ENCODE peak calls at places on chromosome X, in eight cellular contexts. J is SK-N-SH, R is left lung, S is HCT116, C is hepatocyte, D is breast epithelium, Y is heart right ventricle, T is mesendoderm. A is an unnamed sample.

GRCh38 chrX:74461384-74461783 is 40.1 kb downstream of the SLC16A2 start:
- DNase-seq in J (no peak), R (no peak), S (no peak), C (no peak), D (no peak), Y (no peak), T (no peak), A (no peak)

GRCh38 chrX:134435894-134436293 is 24.1 kb upstream of the HPRT1 start:
- DNase-seq in J (no peak), R (no peak), S (no peak), C (no peak), D (no peak), Y (no peak), T (no peak), A (no peak)

GRCh38 chrX:16278927-16279326 is 111.6 kb downstream of the MAGEB17 start:
- DNase-seq in J (no peak), R (no peak), S (no peak), C (no peak), D (no peak), Y (no peak), T (peak), A (no peak)

GRCh38 chrX:9677098-9677739 is 88.4 kb downstream of the GPR143 start:
- DNase-seq in J (no peak), R (no peak), S (no peak), C (no peak), D (no peak), Y (peak), T (no peak), A (no peak)

GRCh38 chrX:124242160-124242559 is 90.3 kb upstream of the TEX13D start:
- DNase-seq in J (no peak), R (no peak), S (no peak), C (no peak), D (no peak), Y (no peak), T (no peak), A (no peak)

GRCh38 chrX:101219840-101220191 is 230 bp downstream of the DRP2 start:
- DNase-seq in J (peak), R (no peak), S (no peak), C (peak), D (no peak), Y (no peak), T (peak), A (no peak)

GRCh38 chrX:6738518-6739470 is 203.9 kb upstream of the VCX3A start:
- DNase-seq in J (no peak), R (no peak), S (no peak), C (no peak), D (no peak), Y (no peak), T (no peak), A (peak)

GRCh38 chrX:2793752-2794151 is 35.0 kb upstream of the GYG2 start:
- DNase-seq in J (no peak), R (no peak), S (no peak), C (no peak), D (no peak), Y (no peak), T (no peak), A (no peak)

GRCh38 chrX:15530318-15530717 is 29.7 kb downstream of the BMX start:
- DNase-seq in J (no peak), R (no peak), S (no peak), C (no peak), D (no peak), Y (no peak), T (peak), A (no peak)

GRCh38 chrX:103248553-103248952 is 6.4 kb downstream of the TCEAL8 start:
- DNase-seq in J (peak), R (no peak), S (peak), C (no peak), D (no peak), Y (no peak), T (no peak), A (no peak)

GRCh38 chrX:153245288-153245731 is 66.2 kb downstream of the MAGEA1 start:
- DNase-seq in J (no peak), R (no peak), S (no peak), C (peak), D (no peak), Y (peak), T (peak), A (no peak)

GRCh38 chrX:110732274-110732673 is 63.3 kb downstream of the CHRDL1 start:
- DNase-seq in J (no peak), R (no peak), S (no peak), C (no peak), D (no peak), Y (peak), T (no peak), A (no peak)

GRCh38 chrX:103120748-103121147 is 27.8 kb upstream of the NXF3 start:
- DNase-seq in J (no peak), R (no peak), S (no peak), C (no peak), D (no peak), Y (no peak), T (no peak), A (no peak)

GRCh38 chrX:138939038-138939437 is 227.5 kb upstream of the FGF13 start:
- DNase-seq in J (no peak), R (no peak), S (no peak), C (no peak), D (no peak), Y (peak), T (no peak), A (no peak)

GRCh38 chrX:86148024-86148511 is at the start of gene DACH2:
- DNase-seq in J (peak), R (peak), S (no peak), C (peak), D (peak), Y (peak), T (peak), A (no peak)

GRCh38 chrX:101417981-101418841 is 10.2 kb downstream of the HNRNPH2 start:
- DNase-seq in J (peak), R (peak), S (no peak), C (peak), D (peak), Y (peak), T (peak), A (no peak)

GRCh38 chrX:9522756-9523155 is 57.9 kb downstream of the TBL1X start:
- DNase-seq in J (no peak), R (no peak), S (no peak), C (no peak), D (no peak), Y (no peak), T (no peak), A (no peak)

GRCh38 chrX:155215443-155216178 is 649 bp upstream of the VBP1 start:
- DNase-seq in J (no peak), R (no peak), S (no peak), C (no peak), D (no peak), Y (no peak), T (no peak), A (no peak)

GRCh38 chrX:132614297-132614696 is 125.5 kb upstream of the MBNL3 start:
- DNase-seq in J (no peak), R (no peak), S (no peak), C (no peak), D (no peak), Y (no peak), T (peak), A (peak)

GRCh38 chrX:52979993-52980392 is 21.7 kb upstream of the FAM156A start:
- DNase-seq in J (no peak), R (no peak), S (no peak), C (no peak), D (no peak), Y (no peak), T (peak), A (no peak)

GRCh38 chrX:15739886-15740285 is 1.8 kb downstream of the CA5B start:
- DNase-seq in J (no peak), R (no peak), S (no peak), C (no peak), D (no peak), Y (no peak), T (no peak), A (no peak)

GRCh38 chrX:103585421-103586313 is at the start of gene TCEAL4:
- DNase-seq in J (peak), R (peak), S (no peak), C (peak), D (peak), Y (peak), T (peak), A (peak)

GRCh38 chrX:78092296-78092695 is 11.8 kb upstream of the PGK1 start:
- DNase-seq in J (no peak), R (no peak), S (peak), C (no peak), D (no peak), Y (no peak), T (peak), A (peak)

GRCh38 chrX:15678339-15678738 is 13.7 kb upstream of the CLTRN start:
- DNase-seq in J (no peak), R (no peak), S (no peak), C (no peak), D (no peak), Y (no peak), T (no peak), A (no peak)

GRCh38 chrX:138858438-138858837 is 146.9 kb upstream of the FGF13 start:
- DNase-seq in J (no peak), R (no peak), S (no peak), C (no peak), D (no peak), Y (no peak), T (peak), A (no peak)

GRCh38 chrX:73977542-73978169 is 326.3 kb upstream of the ZCCHC13 start:
- DNase-seq in J (no peak), R (no peak), S (no peak), C (no peak), D (no peak), Y (no peak), T (peak), A (no peak)

GRCh38 chrX:68999351-68999750 is 165.9 kb downstream of the PJA1 start:
- DNase-seq in J (no peak), R (no peak), S (peak), C (no peak), D (no peak), Y (no peak), T (no peak), A (no peak)

GRCh38 chrX:13899607-13900006 is 82.7 kb upstream of the GPM6B start:
- DNase-seq in J (no peak), R (no peak), S (no peak), C (peak), D (no peak), Y (no peak), T (peak), A (no peak)

GRCh38 chrX:70755850-70756249 is 152.7 kb downstream of the TEX11 start:
- DNase-seq in J (no peak), R (no peak), S (no peak), C (no peak), D (no peak), Y (no peak), T (peak), A (no peak)

GRCh38 chrX:120660638-120661037 is 30.8 kb upstream of the C1GALT1C1 start:
- DNase-seq in J (no peak), R (no peak), S (no peak), C (no peak), D (no peak), Y (no peak), T (no peak), A (no peak)

GRCh38 chrX:11261260-11261659 is 32.0 kb upstream of the AMELX start:
- DNase-seq in J (no peak), R (no peak), S (no peak), C (no peak), D (no peak), Y (no peak), T (no peak), A (no peak)

GRCh38 chrX:132199941-132200340 is 19.3 kb downstream of the RAP2C start:
- DNase-seq in J (no peak), R (no peak), S (no peak), C (no peak), D (no peak), Y (no peak), T (no peak), A (no peak)

DNA sequence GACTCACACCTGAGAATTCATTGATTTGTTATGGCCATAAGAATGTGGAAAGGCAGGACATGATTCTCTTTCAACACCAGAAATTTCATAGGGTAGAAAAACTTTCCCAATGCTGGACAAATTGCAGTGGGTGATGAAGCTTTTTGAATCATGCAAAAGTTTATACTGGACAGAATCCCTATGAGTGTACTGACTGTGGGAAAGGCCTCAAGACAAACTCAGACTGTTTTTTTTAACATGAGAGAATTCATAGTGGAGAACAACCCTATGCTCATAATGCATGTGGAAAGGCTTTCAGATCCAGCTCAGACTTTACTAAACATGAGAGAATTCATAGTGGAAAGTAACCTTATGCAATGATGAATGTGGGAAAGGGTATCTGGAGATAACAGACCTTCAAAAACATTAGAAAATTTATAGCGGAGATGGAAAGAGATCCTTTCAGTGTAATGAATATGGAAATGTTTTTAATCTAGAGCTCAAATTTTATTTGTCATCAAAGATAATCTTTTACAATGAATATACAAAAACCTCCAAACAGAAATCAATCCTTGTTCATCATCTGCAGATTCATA is 36.2 kb upstream of the MAGED1 start:
- DNase-seq in J (no peak), R (no peak), S (no peak), C (no peak), D (no peak), Y (no peak), T (no peak), A (no peak)
- H3K27ac ChIP-seq in J (no peak), R (no peak), S (no peak), C (no peak), D (no peak), Y (no peak), T (no peak), A (no peak)

GRCh38 chrX:46954716-46955115 is 42.5 kb downstream of the JADE3 start:
- DNase-seq in J (no peak), R (no peak), S (no peak), C (no peak), D (no peak), Y (no peak), T (no peak), A (no peak)

GRCh38 chrX:46957299-46957698 is 45.1 kb downstream of the JADE3 start:
- DNase-seq in J (no peak), R (no peak), S (no peak), C (no peak), D (no peak), Y (no peak), T (no peak), A (no peak)

GRCh38 chrX:46959101-46959500 is 46.9 kb downstream of the JADE3 start:
- DNase-seq in J (no peak), R (no peak), S (no peak), C (no peak), D (no peak), Y (no peak), T (no peak), A (no peak)

GRCh38 chrX:46953597-46953996 is 41.4 kb downstream of the JADE3 start:
- DNase-seq in J (no peak), R (no peak), S (no peak), C (no peak), D (no peak), Y (peak), T (peak), A (no peak)

DNA sequence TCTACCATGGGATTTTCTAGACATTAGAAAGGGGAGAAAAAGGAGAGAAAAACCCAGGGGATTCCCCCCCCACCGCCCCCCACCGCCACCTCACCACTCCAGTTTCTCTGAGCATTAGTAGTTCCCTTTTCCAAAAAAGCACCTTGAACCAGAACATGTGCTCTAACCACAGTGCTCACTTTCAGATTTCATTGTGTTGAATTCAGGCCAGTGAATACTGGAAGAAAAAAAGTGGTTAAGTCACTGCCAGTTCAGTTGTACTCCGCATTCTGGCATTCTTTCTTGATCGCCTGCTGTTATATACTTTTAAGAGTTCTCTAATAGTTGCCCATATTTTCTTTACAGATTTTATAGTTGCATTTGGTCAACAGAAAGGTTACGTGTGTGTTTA is 40.9 kb downstream of the JADE3 start:
- DNase-seq in J (no peak), R (no peak), S (no peak), C (no peak), D (no peak), Y (no peak), T (no peak), A (no peak)
- H3K27ac ChIP-seq in J (no peak), R (no peak), S (no peak), C (peak), D (no peak), Y (no peak), T (no peak), A (no peak)

GRCh38 chrX:108020631-108021030 is 24.2 kb upstream of the VSIG1 start:
- DNase-seq in J (no peak), R (no peak), S (peak), C (no peak), D (no peak), Y (no peak), T (peak), A (no peak)

GRCh38 chrX:108022491-108023089 is 22.3 kb upstream of the VSIG1 start:
- DNase-seq in J (no peak), R (no peak), S (no peak), C (no peak), D (no peak), Y (no peak), T (no peak), A (no peak)

GRCh38 chrX:108018659-108019381 is 26.0 kb upstream of the VSIG1 start:
- DNase-seq in J (no peak), R (no peak), S (no peak), C (no peak), D (no peak), Y (no peak), T (no peak), A (no peak)

GRCh38 chrX:108019382-108019857 is 25.4 kb upstream of the VSIG1 start:
- DNase-seq in J (no peak), R (no peak), S (no peak), C (no peak), D (no peak), Y (no peak), T (no peak), A (no peak)
- H3K27ac ChIP-seq in J (no peak), R (no peak), S (no peak), C (no peak), D (no peak), Y (no peak), T (no peak), A (no peak)

DNA sequence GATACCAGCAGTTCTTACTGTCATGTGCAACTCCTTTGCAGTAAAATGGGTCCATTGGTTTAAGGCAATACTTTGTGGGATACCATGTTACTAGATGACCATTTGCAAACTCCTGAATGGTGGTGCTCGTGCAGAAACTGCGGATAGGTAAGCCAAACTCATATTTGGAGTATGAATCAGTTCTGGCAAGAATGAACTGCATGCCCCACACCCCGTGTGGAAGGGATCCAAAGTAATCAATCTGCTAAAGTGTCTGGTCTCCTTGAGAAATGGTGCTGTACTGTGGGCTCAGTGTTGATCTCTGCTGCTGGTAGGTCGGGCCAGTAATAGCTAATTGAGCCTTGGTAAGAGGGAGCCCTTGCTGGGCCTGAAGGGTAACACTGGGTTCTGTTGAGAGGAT is 4.2 kb upstream of the TAB3 start:
- DNase-seq in J (no peak), R (no peak), S (no peak), C (no peak), D (no peak), Y (no peak), T (no peak), A (no peak)
- H3K27ac ChIP-seq in J (no peak), R (no peak), S (no peak), C (peak), D (peak), Y (no peak), T (no peak), A (no peak)

GRCh38 chrX:24228596-24228995 is 79.1 kb downstream of the ZFX start:
- DNase-seq in J (no peak), R (no peak), S (no peak), C (no peak), D (no peak), Y (no peak), T (no peak), A (no peak)

GRCh38 chrX:24229400-24229879 is 79.9 kb downstream of the ZFX start:
- DNase-seq in J (no peak), R (no peak), S (no peak), C (no peak), D (no peak), Y (no peak), T (no peak), A (no peak)

GRCh38 chrX:24231169-24231568 is 81.6 kb downstream of the ZFX start:
- DNase-seq in J (no peak), R (no peak), S (peak), C (peak), D (no peak), Y (peak), T (no peak), A (no peak)

GRCh38 chrX:24229967-24230366 is 80.4 kb downstream of the ZFX start:
- DNase-seq in J (no peak), R (no peak), S (no peak), C (no peak), D (no peak), Y (peak), T (no peak), A (no peak)

GRCh38 chrX:24231780-24232179 is 82.1 kb downstream of the SUPT20HL2 start:
- DNase-seq in J (no peak), R (no peak), S (no peak), C (no peak), D (no peak), Y (no peak), T (no peak), A (no peak)
- H3K27ac ChIP-seq in J (no peak), R (no peak), S (no peak), C (peak), D (no peak), Y (no peak), T (no peak), A (no peak)

GRCh38 chrX:30590368-30590767 is 12.8 kb upstream of the TASL start:
- DNase-seq in J (no peak), R (no peak), S (no peak), C (no peak), D (no peak), Y (no peak), T (no peak), A (no peak)

GRCh38 chrX:30592846-30593245 is 15.3 kb upstream of the TASL start:
- DNase-seq in J (no peak), R (no peak), S (no peak), C (no peak), D (no peak), Y (no peak), T (no peak), A (no peak)

GRCh38 chrX:30597258-30598012 is 19.9 kb upstream of the TASL start:
- DNase-seq in J (no peak), R (no peak), S (no peak), C (no peak), D (no peak), Y (no peak), T (no peak), A (no peak)

GRCh38 chrX:30589146-30589888 is 11.8 kb upstream of the TASL start:
- DNase-seq in J (no peak), R (no peak), S (no peak), C (no peak), D (no peak), Y (no peak), T (no peak), A (no peak)

GRCh38 chrX:30593435-30594200 is 16.1 kb upstream of the TASL start:
- DNase-seq in J (no peak), R (no peak), S (peak), C (no peak), D (no peak), Y (no peak), T (peak), A (no peak)
- H3K27ac ChIP-seq in J (no peak), R (no peak), S (no peak), C (no peak), D (peak), Y (no peak), T (no peak), A (no peak)

GRCh38 chrX:31487946-31488345 is 416.1 kb upstream of the FTHL17 start:
- DNase-seq in J (no peak), R (no peak), S (no peak), C (no peak), D (no peak), Y (peak), T (no peak), A (no peak)

GRCh38 chrX:31480696-31481095 is 408.9 kb upstream of the FTHL17 start:
- DNase-seq in J (no peak), R (no peak), S (no peak), C (no peak), D (no peak), Y (no peak), T (no peak), A (no peak)

GRCh38 chrX:31483336-31483735 is 411.5 kb upstream of the FTHL17 start:
- DNase-seq in J (no peak), R (no peak), S (no peak), C (no peak), D (no peak), Y (no peak), T (no peak), A (no peak)
- H3K27ac ChIP-seq in J (no peak), R (no peak), S (no peak), C (no peak), D (no peak), Y (no peak), T (no peak), A (no peak)

A was measured in DND-41.